ENCODE peak calls at places on chromosomes 11 and 22, in eight cellular contexts. One of them, this sample, is unnamed. For H3K4me1, the result is how much of the 10 kb centered on the place peaks cover.

GRCh38 chr22:50694766-50695420 is 22.3 kb downstream of the SHANK3 start:
- DNase-seq in breast epithelium: no peak
- DNase-seq in left ventricle myocardium inferior: peak
- DNase-seq in body of pancreas: peak
- DNase-seq in PC-3: no peak
- DNase-seq in Panc1: no peak
- DNase-seq in uterus: no peak
- DNase-seq in stomach: no peak
- DNase-seq in this sample: no peak

GRCh38 chr11:128208329-128209220 is 378.8 kb downstream of the ETS1 start:
- DNase-seq in breast epithelium: no peak
- DNase-seq in left ventricle myocardium inferior: no peak
- DNase-seq in body of pancreas: peak
- DNase-seq in PC-3: peak
- DNase-seq in Panc1: no peak
- DNase-seq in uterus: peak
- DNase-seq in stomach: no peak
- DNase-seq in this sample: no peak

GRCh38 chr11:112822478-112823274 is 138.5 kb upstream of the NCAM1 start:
- DNase-seq in breast epithelium: no peak
- DNase-seq in left ventricle myocardium inferior: no peak
- DNase-seq in body of pancreas: peak
- DNase-seq in PC-3: no peak
- DNase-seq in Panc1: no peak
- DNase-seq in uterus: no peak
- DNase-seq in stomach: peak
- DNase-seq in this sample: no peak

GRCh38 chr11:34234086-34234740 is 123.6 kb downstream of the ABTB2 start:
- DNase-seq in breast epithelium: no peak
- DNase-seq in left ventricle myocardium inferior: no peak
- DNase-seq in body of pancreas: peak
- DNase-seq in PC-3: peak
- DNase-seq in Panc1: no peak
- DNase-seq in uterus: peak
- DNase-seq in stomach: peak
- DNase-seq in this sample: peak

GRCh38 chr11:39304586-39304985 is 2154.9 kb downstream of the LRRC4C start:
- DNase-seq in breast epithelium: no peak
- DNase-seq in left ventricle myocardium inferior: no peak
- DNase-seq in body of pancreas: no peak
- DNase-seq in PC-3: peak
- DNase-seq in Panc1: no peak
- DNase-seq in uterus: no peak
- DNase-seq in stomach: no peak
- DNase-seq in this sample: no peak

GRCh38 chr11:72283947-72284346 is 40.0 kb upstream of the PHOX2A start:
- DNase-seq in breast epithelium: no peak
- DNase-seq in left ventricle myocardium inferior: no peak
- DNase-seq in body of pancreas: no peak
- DNase-seq in PC-3: no peak
- DNase-seq in Panc1: no peak
- DNase-seq in uterus: no peak
- DNase-seq in stomach: no peak
- DNase-seq in this sample: no peak

GRCh38 chr11:76314741-76315090 is 66.2 kb downstream of the THAP12 start:
- DNase-seq in breast epithelium: no peak
- DNase-seq in left ventricle myocardium inferior: no peak
- DNase-seq in body of pancreas: no peak
- DNase-seq in PC-3: peak
- DNase-seq in Panc1: no peak
- DNase-seq in uterus: no peak
- DNase-seq in stomach: no peak
- DNase-seq in this sample: no peak

GRCh38 chr22:46875089-46875488 is 112.6 kb downstream of the TBC1D22A start:
- DNase-seq in breast epithelium: no peak
- DNase-seq in left ventricle myocardium inferior: no peak
- DNase-seq in body of pancreas: no peak
- DNase-seq in PC-3: no peak
- DNase-seq in Panc1: no peak
- DNase-seq in uterus: no peak
- DNase-seq in stomach: no peak
- DNase-seq in this sample: no peak

GRCh38 chr11:45646275-45646970 is 19.0 kb downstream of the CHST1 start:
- DNase-seq in breast epithelium: no peak
- DNase-seq in left ventricle myocardium inferior: no peak
- DNase-seq in body of pancreas: no peak
- DNase-seq in PC-3: peak
- DNase-seq in Panc1: no peak
- DNase-seq in uterus: no peak
- DNase-seq in stomach: no peak
- DNase-seq in this sample: no peak

GRCh38 chr11:2106583-2107209 is 32.5 kb downstream of the IGF2 start:
- DNase-seq in breast epithelium: no peak
- DNase-seq in left ventricle myocardium inferior: no peak
- DNase-seq in body of pancreas: no peak
- DNase-seq in PC-3: no peak
- DNase-seq in Panc1: no peak
- DNase-seq in uterus: no peak
- DNase-seq in stomach: no peak
- DNase-seq in this sample: no peak

GRCh38 chr11:102807921-102808320 is 10.0 kb upstream of the MMP1 start:
- DNase-seq in breast epithelium: no peak
- DNase-seq in left ventricle myocardium inferior: no peak
- DNase-seq in body of pancreas: peak
- DNase-seq in PC-3: peak
- DNase-seq in Panc1: no peak
- DNase-seq in uterus: no peak
- DNase-seq in stomach: peak
- DNase-seq in this sample: no peak

GRCh38 chr11:69360606-69361005 is 66.7 kb downstream of the MYEOV start:
- DNase-seq in breast epithelium: peak
- DNase-seq in left ventricle myocardium inferior: no peak
- DNase-seq in body of pancreas: no peak
- DNase-seq in PC-3: no peak
- DNase-seq in Panc1: no peak
- DNase-seq in uterus: no peak
- DNase-seq in stomach: peak
- DNase-seq in this sample: peak

GRCh38 chr11:6894097-6894496 is 1.8 kb upstream of the OR2D2 start:
- DNase-seq in breast epithelium: no peak
- DNase-seq in left ventricle myocardium inferior: no peak
- DNase-seq in body of pancreas: no peak
- DNase-seq in PC-3: peak
- DNase-seq in Panc1: no peak
- DNase-seq in uterus: no peak
- DNase-seq in stomach: no peak
- DNase-seq in this sample: no peak

GRCh38 chr22:42831712-42832111 is 25.4 kb downstream of the ARFGAP3 start:
- DNase-seq in breast epithelium: no peak
- DNase-seq in left ventricle myocardium inferior: no peak
- DNase-seq in body of pancreas: no peak
- DNase-seq in PC-3: no peak
- DNase-seq in Panc1: no peak
- DNase-seq in uterus: no peak
- DNase-seq in stomach: no peak
- DNase-seq in this sample: no peak

GRCh38 chr22:26585104-26585790 is 4.7 kb downstream of the TPST2 start:
- DNase-seq in breast epithelium: no peak
- DNase-seq in left ventricle myocardium inferior: peak
- DNase-seq in body of pancreas: peak
- DNase-seq in PC-3: peak
- DNase-seq in Panc1: no peak
- DNase-seq in uterus: peak
- DNase-seq in stomach: peak
- DNase-seq in this sample: no peak

GRCh38 chr22:40237241-40237640 is 59.5 kb downstream of the TNRC6B start:
- DNase-seq in breast epithelium: no peak
- DNase-seq in left ventricle myocardium inferior: no peak
- DNase-seq in body of pancreas: no peak
- DNase-seq in PC-3: no peak
- DNase-seq in Panc1: no peak
- DNase-seq in uterus: no peak
- DNase-seq in stomach: no peak
- DNase-seq in this sample: no peak

GRCh38 chr11:66864172-66864901 is 7.5 kb downstream of the LRFN4 start:
- DNase-seq in breast epithelium: no peak
- DNase-seq in left ventricle myocardium inferior: no peak
- DNase-seq in body of pancreas: no peak
- DNase-seq in PC-3: no peak
- DNase-seq in Panc1: no peak
- DNase-seq in uterus: no peak
- DNase-seq in stomach: no peak
- DNase-seq in this sample: peak

GRCh38 chr22:49788492-49788891 is 39.2 kb downstream of the BRD1 start:
- DNase-seq in breast epithelium: no peak
- DNase-seq in left ventricle myocardium inferior: peak
- DNase-seq in body of pancreas: peak
- DNase-seq in PC-3: no peak
- DNase-seq in Panc1: no peak
- DNase-seq in uterus: no peak
- DNase-seq in stomach: peak
- DNase-seq in this sample: peak

DNA sequence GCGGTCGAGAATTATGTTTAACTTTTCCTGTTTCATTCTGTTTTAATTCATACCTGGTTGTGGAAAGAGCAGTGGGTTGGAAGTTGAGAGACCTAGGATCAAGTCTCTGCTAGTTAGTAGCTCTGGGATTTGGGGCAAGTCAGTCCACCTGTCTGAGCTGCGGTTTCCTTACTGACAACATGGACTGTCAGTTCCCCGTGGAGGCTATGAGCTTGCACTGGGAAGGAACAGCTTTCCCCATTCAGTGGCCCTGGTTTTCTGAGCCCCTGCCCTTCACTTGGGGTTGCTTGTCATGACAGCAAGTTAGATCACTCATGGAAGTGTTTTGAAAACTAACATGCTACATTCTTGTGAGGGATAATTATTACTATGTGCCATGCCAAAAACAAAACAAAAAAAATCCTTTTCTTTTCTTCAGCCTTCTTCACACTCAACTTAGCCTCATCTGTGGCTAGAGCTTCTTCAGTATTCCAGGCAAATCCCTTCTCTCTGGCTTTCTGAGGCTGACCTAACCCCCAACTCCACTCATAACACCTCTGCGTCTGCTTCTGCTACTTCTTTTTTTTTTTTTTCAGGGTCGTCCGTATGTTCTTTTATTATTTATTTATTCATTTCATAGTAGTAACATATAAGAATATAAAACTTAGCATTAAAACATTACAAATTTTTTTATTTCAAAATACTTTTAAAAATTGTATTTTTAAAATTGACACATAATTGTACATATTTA is 43.0 kb upstream of the ZBED5 start:
- DNase-seq in breast epithelium: no peak
- DNase-seq in left ventricle myocardium inferior: no peak
- DNase-seq in body of pancreas: no peak
- DNase-seq in PC-3: peak
- DNase-seq in Panc1: no peak
- DNase-seq in uterus: no peak
- DNase-seq in stomach: no peak
- DNase-seq in this sample: no peak
- H3K4me3 ChIP-seq in breast epithelium: no peak
- H3K4me3 ChIP-seq in left ventricle myocardium inferior: no peak
- H3K4me3 ChIP-seq in body of pancreas: no peak
- H3K4me3 ChIP-seq in PC-3: peak
- H3K4me3 ChIP-seq in Panc1: no peak
- H3K4me3 ChIP-seq in uterus: no peak
- H3K4me3 ChIP-seq in stomach: no peak
- H3K4me3 ChIP-seq in this sample: no peak

GRCh38 chr22:37896939-37897338 is 9.2 kb upstream of the MICALL1 start:
- DNase-seq in breast epithelium: no peak
- DNase-seq in left ventricle myocardium inferior: no peak
- DNase-seq in body of pancreas: no peak
- DNase-seq in PC-3: no peak
- DNase-seq in Panc1: no peak
- DNase-seq in uterus: no peak
- DNase-seq in stomach: no peak
- DNase-seq in this sample: no peak
- H3K4me1 ChIP-seq in breast epithelium: under half
- H3K4me1 ChIP-seq in left ventricle myocardium inferior: half or more
- H3K4me1 ChIP-seq in body of pancreas: half or more
- H3K4me1 ChIP-seq in PC-3: under half
- H3K4me1 ChIP-seq in Panc1: under half
- H3K4me1 ChIP-seq in uterus: under half
- H3K4me1 ChIP-seq in stomach: half or more
- H3K4me1 ChIP-seq in this sample: under half

DNA sequence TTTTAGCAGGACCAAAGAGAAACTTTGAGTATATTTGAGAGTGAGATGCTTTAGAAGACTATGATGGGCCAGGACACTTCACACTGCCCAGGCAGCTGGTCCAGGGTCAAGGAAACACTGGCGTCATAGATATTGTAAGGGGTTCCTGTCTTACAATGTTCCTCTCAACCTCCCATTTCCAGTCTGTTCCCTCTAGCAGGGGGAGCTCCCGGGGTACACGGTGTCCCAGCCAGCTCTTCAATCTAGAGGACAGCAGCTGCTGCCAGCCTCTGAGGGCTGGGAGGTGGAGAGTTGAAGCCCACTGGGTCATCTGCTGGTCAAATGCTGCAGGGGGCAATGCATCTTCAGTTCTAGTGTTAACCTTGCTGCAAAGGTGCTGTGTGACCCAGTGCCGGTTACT is 40.7 kb upstream of the TIMP3 start:
- DNase-seq in breast epithelium: no peak
- DNase-seq in left ventricle myocardium inferior: peak
- DNase-seq in body of pancreas: no peak
- DNase-seq in PC-3: no peak
- DNase-seq in Panc1: no peak
- DNase-seq in uterus: peak
- DNase-seq in stomach: no peak
- DNase-seq in this sample: no peak
- TF ChIP-seq CTCF in breast epithelium: no peak
- TF ChIP-seq CTCF in left ventricle myocardium inferior: no peak
- TF ChIP-seq CTCF in body of pancreas: no peak
- TF ChIP-seq CTCF in PC-3: no peak
- TF ChIP-seq CTCF in Panc1: no peak
- TF ChIP-seq CTCF in uterus: no peak
- TF ChIP-seq CTCF in stomach: no peak
- TF ChIP-seq CTCF in this sample: no peak

DNA sequence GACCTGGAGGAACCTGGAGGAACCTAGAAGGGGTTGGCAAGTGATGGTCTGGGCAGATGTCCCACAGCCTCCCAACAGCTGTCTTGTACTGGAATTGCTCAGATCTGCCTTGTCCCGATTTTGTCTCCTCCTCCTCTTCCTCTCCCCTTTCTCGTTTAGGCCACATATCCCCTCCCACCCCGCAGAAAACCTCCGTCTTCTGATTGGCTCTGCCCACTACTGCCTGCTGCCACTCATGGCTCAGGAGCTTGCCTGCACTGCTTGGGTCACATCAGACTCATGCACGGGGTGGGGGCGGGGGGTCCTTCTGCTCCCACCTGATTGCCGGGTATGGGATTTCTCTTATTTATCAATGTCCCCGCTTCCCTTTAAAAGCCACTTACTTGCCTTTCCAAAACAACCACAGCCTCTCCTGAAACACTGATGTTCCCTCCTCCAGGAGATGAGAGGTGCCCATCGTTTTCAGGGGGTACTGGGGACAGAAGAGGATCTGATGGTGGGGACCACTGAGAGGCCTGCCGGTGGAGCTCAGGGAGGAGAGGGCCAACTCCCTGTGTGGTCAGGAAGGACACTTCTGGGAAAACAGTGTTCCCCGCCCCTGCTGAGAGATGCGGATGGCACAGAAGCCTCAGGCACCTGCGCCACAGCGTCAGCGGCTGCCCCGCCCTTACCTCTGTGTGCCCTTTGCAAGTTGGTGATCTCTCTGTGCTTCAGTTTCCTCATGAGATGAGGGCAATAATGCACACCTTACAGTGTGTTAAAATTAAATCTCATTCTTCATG is 14.7 kb downstream of the TOM1 start:
- DNase-seq in breast epithelium: peak
- DNase-seq in left ventricle myocardium inferior: no peak
- DNase-seq in body of pancreas: no peak
- DNase-seq in PC-3: no peak
- DNase-seq in Panc1: no peak
- DNase-seq in uterus: peak
- DNase-seq in stomach: no peak
- DNase-seq in this sample: peak
- H3K4me3 ChIP-seq in breast epithelium: no peak
- H3K4me3 ChIP-seq in left ventricle myocardium inferior: peak
- H3K4me3 ChIP-seq in body of pancreas: no peak
- H3K4me3 ChIP-seq in PC-3: no peak
- H3K4me3 ChIP-seq in Panc1: no peak
- H3K4me3 ChIP-seq in uterus: no peak
- H3K4me3 ChIP-seq in stomach: no peak
- H3K4me3 ChIP-seq in this sample: no peak

This sample was measured in colonic mucosa.